ENCODE peak calls at places on chromosomes 13 and 19, in eight cellular contexts. Q, P, V, F, L, X, G and N are unnamed samples.

GRCh38 chr19:48424694-48425219 is 21.0 kb upstream of the GRWD1 start:
- DNase-seq in P (peak), V (no peak), Q (no peak), L (no peak), X (peak), G (no peak), F (no peak), N (peak)

GRCh38 chr13:109209526-109209925 is 576.9 kb downstream of the IRS2 start:
- DNase-seq in Q (no peak), X (peak), F (no peak), L (no peak), V (no peak), G (no peak), P (no peak), N (peak)

GRCh38 chr13:42422681-42423080 is 150.7 kb downstream of the AKAP11 start:
- DNase-seq in X (no peak), G (no peak), V (no peak), L (no peak), F (no peak), Q (no peak), P (no peak), N (no peak)

GRCh38 chr19:29697523-29698261 is 17.4 kb downstream of the C19orf12 start:
- DNase-seq in Q (no peak), V (no peak), X (no peak), F (no peak), L (no peak), P (no peak), G (no peak), N (no peak)

GRCh38 chr19:18895038-18895827 is 725 bp downstream of the CERS1 start:
- DNase-seq in F (no peak), V (no peak), Q (no peak), L (peak), G (no peak), X (peak), P (no peak), N (peak)

GRCh38 chr19:45591004-45591637 is 6.5 kb upstream of the OPA3 start:
- DNase-seq in P (peak), V (peak), F (peak), X (no peak), Q (no peak), G (no peak), L (no peak), N (peak)

GRCh38 chr13:58992478-58993042 is 1171.2 kb downstream of the DIAPH3 start:
- DNase-seq in X (no peak), F (no peak), Q (no peak), P (no peak), V (no peak), L (no peak), G (no peak), N (no peak)

GRCh38 chr13:102693781-102694180 is 1.1 kb downstream of the METTL21C start:
- DNase-seq in X (peak), P (no peak), L (no peak), Q (no peak), V (no peak), G (no peak), F (no peak), N (no peak)

GRCh38 chr19:49453757-49454248 is 778 bp downstream of the ALDH16A1 start:
- DNase-seq in L (no peak), P (no peak), F (no peak), X (no peak), Q (no peak), V (no peak), G (no peak), N (no peak)

GRCh38 chr19:38152461-38153379 is 71.3 kb downstream of the DPF1 start:
- DNase-seq in Q (no peak), G (no peak), F (no peak), P (no peak), X (peak), L (no peak), V (no peak), N (peak)

GRCh38 chr19:33235269-33235995 is 9.8 kb upstream of the SLC7A10 start:
- DNase-seq in G (peak), V (peak), L (peak), Q (peak), F (peak), X (peak), P (peak), N (peak)

GRCh38 chr13:75202981-75203380 is 279.0 kb downstream of the TBC1D4 start:
- DNase-seq in L (no peak), P (no peak), G (no peak), V (no peak), F (no peak), Q (no peak), X (no peak), N (peak)

GRCh38 chr13:105642511-105642958 is 892.9 kb downstream of the EFNB2 start:
- DNase-seq in P (no peak), L (no peak), X (peak), Q (no peak), V (no peak), G (no peak), F (no peak), N (peak)

GRCh38 chr13:110413311-110414040 is 106.4 kb downstream of the COL4A2 start:
- DNase-seq in P (no peak), F (no peak), G (no peak), X (no peak), L (no peak), Q (no peak), V (no peak), N (no peak)

GRCh38 chr13:51793570-51794273 is 10.2 kb downstream of the DHRS12 start:
- DNase-seq in Q (no peak), F (no peak), G (peak), P (peak), L (peak), V (peak), X (peak), N (peak)

GRCh38 chr19:56601375-56601774 is 6.3 kb downstream of the ZNF71 start:
- DNase-seq in V (no peak), X (peak), Q (no peak), F (no peak), G (no peak), L (no peak), P (no peak), N (peak)

GRCh38 chr13:29137995-29138394 is 317.9 kb downstream of the MTUS2 start:
- DNase-seq in F (no peak), G (no peak), V (no peak), P (no peak), L (no peak), Q (no peak), X (no peak), N (no peak)

GRCh38 chr19:18802354-18802753 is 11.2 kb upstream of the COMP start:
- DNase-seq in V (no peak), P (no peak), X (no peak), L (no peak), Q (no peak), G (no peak), F (no peak), N (no peak)

GRCh38 chr19:2391118-2391725 is 31.2 kb downstream of the TMPRSS9 start:
- DNase-seq in G (peak), X (peak), L (no peak), P (peak), Q (no peak), V (peak), F (no peak), N (peak)

GRCh38 chr19:1590641-1591397 is 1.8 kb downstream of the MBD3 start:
- DNase-seq in Q (no peak), F (peak), P (no peak), X (no peak), G (no peak), L (no peak), V (no peak), N (peak)

GRCh38 chr19:16678498-16678897 is 17.6 kb downstream of the TMEM38A start:
- DNase-seq in L (no peak), P (no peak), G (no peak), X (no peak), F (no peak), V (no peak), Q (no peak), N (peak)

GRCh38 chr13:46575321-46575721 is 22.4 kb downstream of the LRCH1 start:
- DNase-seq in L (no peak), P (no peak), G (no peak), F (no peak), X (no peak), V (no peak), Q (no peak), N (peak)

GRCh38 chr13:35761440-35762252 is 285.2 kb upstream of the MAB21L1 start:
- DNase-seq in P (no peak), G (no peak), L (no peak), Q (no peak), X (no peak), F (no peak), V (no peak), N (no peak)

GRCh38 chr13:111187879-111188643 is 73.0 kb downstream of the ARHGEF7 start:
- DNase-seq in F (no peak), L (no peak), G (no peak), P (no peak), X (peak), Q (no peak), V (no peak), N (peak)

GRCh38 chr19:46256855-46257254 is 27.3 kb downstream of the IGFL1 start:
- DNase-seq in P (no peak), Q (no peak), V (no peak), G (no peak), X (no peak), L (no peak), F (no peak), N (peak)

GRCh38 chr13:41827507-41828213 is 133.2 kb downstream of the VWA8 start:
- DNase-seq in V (no peak), L (no peak), P (no peak), F (no peak), Q (no peak), G (no peak), X (peak), N (peak)

GRCh38 chr19:18349524-18350128 is 9.2 kb downstream of the PGPEP1 start:
- DNase-seq in X (peak), P (no peak), G (no peak), V (no peak), Q (no peak), F (no peak), L (no peak), N (peak)

GRCh38 chr19:55210120-55210493 is 806 bp upstream of the PTPRH start:
- DNase-seq in X (peak), G (no peak), L (no peak), Q (no peak), V (no peak), P (no peak), F (no peak), N (peak)

GRCh38 chr13:114034481-114034891 is 60.6 kb upstream of the C13orf46 start:
- DNase-seq in L (no peak), V (no peak), Q (no peak), G (no peak), F (no peak), P (no peak), X (no peak), N (no peak)

GRCh38 chr19:15331419-15332310 is 674 bp downstream of the BRD4 start:
- DNase-seq in G (peak), L (peak), X (peak), P (peak), V (peak), Q (peak), F (peak), N (peak)

GRCh38 chr19:57363734-57364181 is 407 bp downstream of the TRAPPC2B start:
- DNase-seq in G (no peak), F (no peak), Q (no peak), L (no peak), V (no peak), P (no peak), X (no peak), N (peak)

GRCh38 chr13:98353750-98354149 is 176.7 kb upstream of the RNF113B start:
- DNase-seq in G (no peak), Q (no peak), F (no peak), V (no peak), X (no peak), P (no peak), L (no peak), N (no peak)

GRCh38 chr13:80665792-80666333 is 324.9 kb upstream of the SPRY2 start:
- DNase-seq in P (no peak), X (no peak), V (no peak), G (no peak), Q (no peak), L (no peak), F (no peak), N (peak)